ENCODE peak calls at places on chromosomes 4 and X, in six cellular contexts. C is K562, Y is A549, F is kidney, H is right lobe of liver, X is pancreas. I is an unnamed sample.

GRCh38 chr4:105154576-105154975 is 7.9 kb downstream of the TET2 start:
- DNase-seq in Y (no peak), C (no peak), F (no peak), X (no peak), H (no peak), I (no peak)

GRCh38 chrX:133838761-133839676 is 146.4 kb downstream of the GPC3 start:
- DNase-seq in X (peak), H (no peak), F (no peak), Y (peak), C (peak), I (no peak)

GRCh38 chrX:78595901-78596502 is 63.1 kb downstream of the RTL3 start:
- DNase-seq in H (no peak), X (no peak), C (no peak), Y (no peak), F (no peak), I (no peak)

GRCh38 chr4:54255881-54256280 is 26.8 kb downstream of the PDGFRA start:
- DNase-seq in Y (no peak), H (no peak), F (no peak), C (no peak), X (no peak), I (no peak)

GRCh38 chr4:2537011-2537830 is 774 bp downstream of the FAM193A start:
- DNase-seq in X (peak), F (peak), Y (no peak), C (peak), H (peak), I (peak)

GRCh38 chrX:10922158-10922557 is 189.0 kb upstream of the HCCS start:
- DNase-seq in Y (no peak), F (no peak), H (no peak), X (no peak), C (no peak), I (no peak)

GRCh38 chr4:107665001-107665400 is 55.0 kb downstream of the PAPSS1 start:
- DNase-seq in C (no peak), X (no peak), F (no peak), H (no peak), Y (no peak), I (no peak)

GRCh38 chrX:71950066-71950465 is 39.4 kb downstream of the NHSL2 start:
- DNase-seq in C (no peak), Y (no peak), X (no peak), H (no peak), F (no peak), I (no peak)

GRCh38 chr4:85953651-85954018 is 406.2 kb downstream of the MAPK10 start:
- DNase-seq in F (peak), C (no peak), H (no peak), Y (peak), X (no peak), I (no peak)

GRCh38 chr4:124505211-124505610 is 207.3 kb downstream of the ANKRD50 start:
- DNase-seq in C (no peak), X (no peak), Y (no peak), F (no peak), H (no peak), I (no peak)

GRCh38 chr4:105620640-105621323 is 68.4 kb downstream of the ARHGEF38 start:
- DNase-seq in X (no peak), F (no peak), H (peak), Y (peak), C (no peak), I (no peak)

GRCh38 chrX:39886282-39886681 is 211.5 kb downstream of the BCOR start:
- DNase-seq in Y (no peak), X (peak), H (no peak), F (no peak), C (no peak), I (no peak)

GRCh38 chrX:331145-331771 is 12.7 kb upstream of the GTPBP6 start:
- DNase-seq in C (no peak), F (peak), Y (no peak), H (peak), X (no peak), I (peak)

GRCh38 chr4:2076908-2077534 is 17.9 kb downstream of the NAT8L start:
- DNase-seq in C (no peak), Y (no peak), F (peak), X (no peak), H (no peak), I (peak)

GRCh38 chrX:151397741-151398070 is 700 bp downstream of the VMA21 start:
- DNase-seq in X (no peak), H (no peak), Y (peak), F (no peak), C (peak), I (no peak)

GRCh38 chr4:95636061-95636460 is 87.3 kb upstream of the UNC5C start:
- DNase-seq in F (no peak), X (no peak), Y (no peak), C (no peak), H (no peak), I (no peak)

GRCh38 chr4:137623013-137623412 is 90.7 kb upstream of the PCDH18 start:
- DNase-seq in X (no peak), C (no peak), Y (no peak), H (no peak), F (no peak), I (no peak)

GRCh38 chr4:1981251-1982055 is 27.3 kb downstream of the NELFA start:
- DNase-seq in Y (peak), C (peak), H (no peak), F (no peak), X (no peak), I (no peak)

GRCh38 chr4:73585345-73585744 is 34.9 kb downstream of the RASSF6 start:
- DNase-seq in X (no peak), H (no peak), Y (no peak), F (no peak), C (no peak), I (no peak)

GRCh38 chr4:7539659-7540058 is 104.9 kb upstream of the PSAPL1 start:
- DNase-seq in Y (peak), F (no peak), X (no peak), H (no peak), C (peak), I (no peak)

GRCh38 chr4:90495936-90496335 is 368.7 kb downstream of the CCSER1 start:
- DNase-seq in H (no peak), C (no peak), X (no peak), Y (no peak), F (no peak), I (no peak)

GRCh38 chrX:14032383-14032782 is 2.7 kb upstream of the GEMIN8 start:
- DNase-seq in H (no peak), C (peak), Y (peak), X (peak), F (no peak), I (no peak)

GRCh38 chrX:14030248-14030592 is 528 bp upstream of the GEMIN8 start:
- DNase-seq in H (no peak), X (no peak), C (no peak), F (no peak), Y (no peak), I (no peak)

GRCh38 chrX:40175416-40176255 is 77.9 kb upstream of the BCOR start:
- DNase-seq in H (peak), Y (peak), X (peak), C (peak), F (peak), I (peak)

GRCh38 chr4:12889054-12889453 is 595.1 kb downstream of the RAB28 start:
- DNase-seq in F (no peak), Y (no peak), X (no peak), H (no peak), C (no peak), I (no peak)

GRCh38 chrX:114162068-114162735 is 421.7 kb upstream of the HTR2C start:
- DNase-seq in X (no peak), H (no peak), F (no peak), Y (no peak), C (no peak), I (no peak)

GRCh38 chr4:168353746-168354145 is 35.2 kb upstream of the DDX60 start:
- DNase-seq in C (no peak), H (no peak), Y (no peak), F (no peak), X (no peak), I (no peak)

GRCh38 chr4:40848981-40849380 is 99.2 kb downstream of the NSUN7 start:
- DNase-seq in Y (no peak), X (no peak), H (no peak), C (no peak), F (no peak), I (no peak)

GRCh38 chrX:51336584-51336983 is 4.0 kb downstream of the NUDT10 start:
- DNase-seq in F (no peak), C (peak), H (peak), Y (peak), X (peak), I (no peak)

GRCh38 chr4:1035510-1035909 is 24.1 kb downstream of the FGFRL1 start:
- DNase-seq in H (no peak), X (peak), Y (no peak), C (no peak), F (no peak), I (no peak)

GRCh38 chr4:23135792-23136645 is 443.3 kb downstream of the GBA3 start:
- DNase-seq in X (no peak), H (no peak), F (no peak), C (peak), Y (peak), I (no peak)

GRCh38 chr4:64774626-64775025 is 365.4 kb upstream of the TECRL start:
- DNase-seq in H (no peak), C (no peak), Y (no peak), F (no peak), X (no peak), I (no peak)

GRCh38 chr4:123564758-123565346 is 168.3 kb downstream of the SPRY1 start:
- DNase-seq in C (peak), H (no peak), F (no peak), Y (peak), X (peak), I (no peak)

GRCh38 chrX:110142096-110142495 is 139.2 kb downstream of the TMEM164 start:
- DNase-seq in Y (no peak), F (no peak), H (no peak), X (no peak), C (peak), I (no peak)

GRCh38 chrX:139083191-139083590 is 371.7 kb upstream of the FGF13 start:
- DNase-seq in H (no peak), Y (no peak), C (no peak), X (no peak), F (no peak), I (no peak)

GRCh38 chr4:1008840-1009646 is 2.4 kb upstream of the FGFRL1 start:
- DNase-seq in C (no peak), Y (no peak), H (peak), F (peak), X (peak), I (no peak)

DNA sequence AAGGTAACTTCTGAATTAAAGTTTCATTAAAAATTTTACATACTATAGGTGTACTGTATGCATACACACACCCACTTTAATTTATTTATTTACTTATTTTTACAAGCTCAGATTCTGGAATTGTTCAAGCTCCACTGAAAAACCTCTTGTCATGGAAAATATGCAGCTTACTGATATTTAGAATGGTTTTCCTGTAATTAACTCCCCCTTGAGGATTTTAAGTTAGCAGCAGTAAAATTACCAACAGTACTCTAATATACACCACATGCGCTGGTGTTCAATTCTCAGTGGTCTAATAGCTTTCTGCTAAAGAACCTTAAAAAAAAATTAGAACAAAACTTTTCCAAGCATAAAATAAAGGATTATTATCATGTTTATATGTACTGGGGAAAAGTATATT is 12.0 kb downstream of the MAB21L2 start:
- DNase-seq in H (no peak), Y (no peak), X (no peak), F (no peak), C (no peak), I (no peak)
- TF ChIP-seq CTCF in H (peak), Y (peak), X (no peak), F (no peak), C (peak), I (peak)

GRCh38 chr4:82360298-82361177 is 13.3 kb downstream of the HNRNPD start:
- DNase-seq in F (no peak), H (no peak), C (peak), Y (no peak), X (no peak), I (no peak)
- TF ChIP-seq CTCF in F (peak), H (peak), C (peak), Y (peak), X (peak), I (peak)

GRCh38 chr4:153555730-153556440 is 89.7 kb downstream of the TMEM131L start:
- DNase-seq in F (peak), C (no peak), Y (no peak), X (no peak), H (peak), I (no peak)
- TF ChIP-seq CTCF in F (no peak), C (no peak), Y (no peak), X (no peak), H (no peak), I (no peak)

DNA sequence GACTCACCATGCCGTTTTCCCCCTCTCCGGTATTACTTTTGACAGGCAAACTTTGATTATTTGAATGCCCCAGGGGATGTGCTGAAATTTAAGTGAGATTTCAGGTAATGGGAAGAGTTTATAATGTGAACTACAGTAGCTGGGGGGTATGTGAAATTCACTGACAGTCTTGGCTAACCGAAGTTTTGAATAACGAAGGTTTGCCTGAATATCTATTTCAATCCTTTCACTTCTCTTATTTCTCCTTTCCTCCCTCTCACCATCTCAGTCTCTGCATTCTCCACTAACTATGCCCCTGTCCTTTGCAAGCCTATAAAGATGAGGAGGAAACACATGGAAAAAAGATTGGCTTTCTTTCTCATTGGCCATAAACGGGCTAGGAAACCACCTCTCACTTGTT is 23.9 kb downstream of the CCDC149 start:
- DNase-seq in F (no peak), H (no peak), C (no peak), X (no peak), Y (no peak), I (no peak)
- TF ChIP-seq CTCF in F (no peak), H (no peak), C (no peak), X (no peak), Y (no peak), I (no peak)

DNA sequence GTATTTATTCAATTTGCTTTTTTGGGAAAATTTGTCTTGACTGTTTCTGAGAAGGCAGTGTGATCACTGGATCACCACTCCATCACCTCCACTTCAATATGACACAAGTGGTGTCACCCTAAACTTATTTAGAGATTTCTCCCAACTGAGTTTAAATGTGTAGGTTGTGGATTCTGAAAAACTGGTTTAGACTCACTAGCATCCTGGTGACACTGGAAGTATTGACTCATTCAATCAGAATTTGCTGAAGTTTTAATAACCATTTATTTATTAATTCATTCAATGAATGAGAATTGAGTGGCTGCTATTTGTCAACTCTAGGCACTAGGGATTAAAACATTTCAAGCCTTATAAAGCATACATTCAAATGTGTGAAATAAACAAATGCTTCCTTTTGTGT is 819.1 kb upstream of the EPHA5 start:
- DNase-seq in H (no peak), F (no peak), Y (no peak), X (no peak), C (no peak), I (no peak)
- TF ChIP-seq CTCF in H (no peak), F (no peak), Y (no peak), X (no peak), C (no peak), I (no peak)

DNA sequence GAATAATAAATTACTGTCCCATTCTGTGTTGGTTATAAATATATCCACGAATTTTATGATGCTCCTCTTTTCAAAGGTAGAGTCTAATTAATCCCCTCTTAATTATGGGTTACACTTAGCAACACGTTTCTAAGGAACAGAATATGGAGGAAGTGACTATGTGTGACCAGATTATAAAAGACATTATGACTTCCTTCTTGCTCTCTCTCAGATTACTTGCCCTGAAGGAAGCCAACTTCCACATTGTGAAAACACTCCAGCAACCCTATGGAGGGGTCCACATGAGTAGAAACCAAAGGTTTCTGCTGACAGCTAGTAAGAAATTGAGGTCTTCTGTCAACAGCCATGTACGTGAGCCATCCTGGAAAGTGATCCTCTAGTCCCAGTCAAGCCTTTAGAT is 59.3 kb downstream of the WDFY3 start:
- DNase-seq in X (no peak), Y (no peak), C (no peak), H (no peak), F (no peak), I (no peak)
- TF ChIP-seq CTCF in X (no peak), Y (no peak), C (no peak), H (no peak), F (no peak), I (no peak)

GRCh38 chrX:9561199-9561598 is 96.3 kb downstream of the TBL1X start:
- DNase-seq in X (no peak), Y (no peak), F (no peak), H (no peak), C (no peak), I (no peak)

GRCh38 chrX:9569875-9570274 is 105.0 kb downstream of the TBL1X start:
- DNase-seq in C (no peak), Y (no peak), F (no peak), H (no peak), X (no peak), I (no peak)

GRCh38 chrX:9560219-9560618 is 95.4 kb downstream of the TBL1X start:
- DNase-seq in F (no peak), H (no peak), Y (no peak), X (no peak), C (no peak), I (no peak)

GRCh38 chrX:9562851-9563250 is 98.0 kb downstream of the TBL1X start:
- DNase-seq in F (no peak), Y (peak), C (no peak), X (no peak), H (no peak), I (no peak)

GRCh38 chrX:9566150-9566621 is 101.3 kb downstream of the TBL1X start:
- DNase-seq in H (peak), Y (peak), F (no peak), C (peak), X (peak), I (no peak)
- TF ChIP-seq CTCF in H (peak), Y (no peak), F (no peak), C (no peak), X (no peak), I (peak)

GRCh38 chrX:123732679-123733363 is at the start of gene THOC2:
- DNase-seq in H (peak), Y (peak), C (peak), F (peak), X (peak), I (peak)
- TF ChIP-seq CTCF in H (peak), Y (no peak), C (peak), F (peak), X (no peak), I (peak)

GRCh38 chrX:153924149-153924861 is 1.8 kb downstream of the ARHGAP4 start:
- DNase-seq in F (peak), C (no peak), Y (peak), X (no peak), H (peak), I (no peak)
- TF ChIP-seq CTCF in F (peak), C (peak), Y (no peak), X (no peak), H (peak), I (peak)

GRCh38 chr4:49032440-49033161 is 46.5 kb downstream of the CWH43 start:
- DNase-seq in F (no peak), C (peak), Y (peak), X (no peak), H (no peak), I (no peak)
- TF ChIP-seq CTCF in F (peak), C (peak), Y (peak), X (no peak), H (peak), I (peak)